ENCODE peak calls at places on chromosome 6, in seven cellular contexts. T is upper lobe of left lung; S is cardiac fibroblast; D is tibial artery; I is CD8-positive, alpha-beta T cell; C is Peyer's patch; N is mesothelial cell of epicardium. H is an unnamed sample.

GRCh38 chr6:13754644-13755043 is 43.0 kb upstream of the RANBP9 start:
- DNase-seq in I (no peak), D (no peak), T (no peak), S (no peak), N (no peak), C (no peak), H (no peak)

GRCh38 chr6:134495893-134496253 is 178.0 kb upstream of the SGK1 start:
- DNase-seq in C (no peak), S (no peak), D (no peak), I (no peak), N (no peak), T (peak), H (no peak)

GRCh38 chr6:108876929-108877775 is 28.9 kb downstream of the ARMC2 start:
- DNase-seq in C (no peak), S (peak), N (no peak), D (peak), T (no peak), I (no peak), H (no peak)

GRCh38 chr6:146890644-146891434 is 292.1 kb downstream of the ADGB start:
- DNase-seq in D (no peak), C (no peak), T (no peak), N (no peak), I (no peak), S (peak), H (no peak)

GRCh38 chr6:6230286-6230685 is 90.2 kb downstream of the F13A1 start:
- DNase-seq in T (no peak), I (no peak), D (no peak), N (no peak), S (no peak), C (peak), H (no peak)

GRCh38 chr6:158039571-158040050 is 57.9 kb downstream of the SYNJ2 start:
- DNase-seq in I (no peak), N (no peak), D (peak), T (no peak), C (no peak), S (peak), H (no peak)

GRCh38 chr6:20119446-20119845 is 92.8 kb downstream of the MBOAT1 start:
- DNase-seq in S (no peak), N (no peak), T (no peak), C (no peak), D (no peak), I (no peak), H (no peak)

GRCh38 chr6:34243131-34243771 is 5.6 kb downstream of the SMIM29 start:
- DNase-seq in S (peak), T (no peak), N (no peak), I (no peak), C (no peak), D (peak), H (no peak)

GRCh38 chr6:162029873-162030576 is 697.5 kb downstream of the PRKN start:
- DNase-seq in C (no peak), T (no peak), I (no peak), S (no peak), D (no peak), N (no peak), H (no peak)

GRCh38 chr6:132978685-132979084 is 164.3 kb downstream of the RPS12 start:
- DNase-seq in C (no peak), T (no peak), I (no peak), D (no peak), S (no peak), N (no peak), H (no peak)

GRCh38 chr6:151862461-151862860 is 55.0 kb downstream of the ESR1 start:
- DNase-seq in S (no peak), C (no peak), N (no peak), T (no peak), I (no peak), D (no peak), H (no peak)

GRCh38 chr6:26520088-26520839 is 17.9 kb upstream of the HMGN4 start:
- DNase-seq in I (no peak), T (no peak), D (peak), S (no peak), C (no peak), N (peak), H (peak)

GRCh38 chr6:39330057-39330456 is 7.6 kb upstream of the KCNK16 start:
- DNase-seq in T (no peak), S (no peak), D (no peak), I (no peak), N (no peak), C (no peak), H (no peak)

GRCh38 chr6:1770435-1770843 is 160.7 kb downstream of the FOXC1 start:
- DNase-seq in I (peak), N (no peak), D (no peak), C (no peak), S (no peak), T (no peak), H (no peak)

GRCh38 chr6:111721677-111722219 is 116.1 kb upstream of the TRAF3IP2 start:
- DNase-seq in N (no peak), T (no peak), I (no peak), S (peak), D (no peak), C (no peak), H (no peak)

GRCh38 chr6:24991748-24992467 is 56.1 kb upstream of the RIPOR2 start:
- DNase-seq in S (peak), T (no peak), N (no peak), D (no peak), C (no peak), I (peak), H (no peak)

GRCh38 chr6:167576798-167577528 is 249.7 kb upstream of the AFDN start:
- DNase-seq in C (no peak), I (no peak), N (peak), T (peak), D (no peak), S (no peak), H (no peak)

GRCh38 chr6:99026135-99026534 is 78.4 kb upstream of the FBXL4 start:
- DNase-seq in D (no peak), N (no peak), C (no peak), I (no peak), T (no peak), S (peak), H (no peak)

DNA sequence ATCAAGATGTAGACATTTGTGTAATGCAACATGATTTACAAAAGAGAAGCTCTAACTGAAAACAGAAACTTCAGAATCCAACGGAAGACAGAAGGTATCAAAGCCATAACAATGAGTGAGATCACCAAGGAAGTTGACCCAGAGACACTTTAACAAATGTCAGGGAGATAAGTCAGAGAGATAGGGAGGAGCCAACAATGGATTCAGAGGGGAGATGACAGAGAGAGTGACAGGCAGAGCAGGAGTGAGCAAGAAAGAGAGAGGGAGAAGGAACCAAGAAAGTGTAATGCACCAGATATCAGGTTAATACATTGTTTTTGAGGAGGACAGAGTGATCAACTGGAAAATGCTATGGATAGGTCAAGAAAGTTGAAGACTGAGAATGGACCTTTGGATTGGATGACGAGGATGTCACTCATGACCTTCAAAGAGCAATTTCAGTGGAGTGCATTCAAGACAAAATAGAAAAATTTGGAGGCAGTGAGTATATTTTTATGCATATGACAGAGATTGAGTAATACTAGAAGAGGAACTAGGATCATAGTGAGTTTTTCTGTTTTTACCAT is 86.6 kb downstream of the TRDN start:
- DNase-seq in T (no peak), D (no peak), S (peak), N (no peak), C (no peak), I (no peak), H (no peak)
- TF ChIP-seq CTCF in T (no peak), D (no peak), S (no peak), N (no peak), C (no peak), I (no peak), H (no peak)

GRCh38 chr6:57172136-57173055 is at the start of gene BAG2:
- DNase-seq in T (peak), S (peak), D (peak), I (peak), C (peak), N (peak), H (peak)
- TF ChIP-seq CTCF in T (peak), S (peak), D (peak), I (no peak), C (peak), N (peak), H (peak)

DNA sequence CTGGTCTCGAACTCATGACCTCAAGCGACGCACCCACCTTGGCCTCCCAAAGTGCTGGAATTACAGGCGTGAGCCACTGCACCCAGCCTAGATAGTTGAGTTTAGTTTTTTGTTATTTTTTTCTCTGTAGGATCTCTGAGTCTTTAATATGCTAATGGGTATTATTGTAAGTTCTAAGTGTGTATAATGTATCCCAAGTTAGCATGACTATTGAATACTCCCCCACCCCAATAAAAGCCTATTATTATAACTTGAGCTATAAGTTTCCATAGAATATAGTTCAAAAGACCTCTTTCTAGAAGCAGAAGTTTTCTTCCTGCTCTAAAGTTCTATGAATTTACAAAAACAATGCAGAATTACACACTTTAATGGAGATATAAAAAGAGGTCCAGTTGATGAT is 210.4 kb upstream of the MARCKS start:
- DNase-seq in T (no peak), I (no peak), S (no peak), D (no peak), N (no peak), C (no peak), H (no peak)
- TF ChIP-seq CTCF in T (no peak), I (no peak), S (no peak), D (no peak), N (no peak), C (no peak), H (no peak)

GRCh38 chr6:30689022-30689865 is 1.5 kb downstream of the NRM start:
- DNase-seq in D (peak), N (no peak), C (no peak), T (peak), I (no peak), S (no peak), H (no peak)

GRCh38 chr6:30686908-30687658 is 638 bp upstream of the PPP1R18 start:
- DNase-seq in C (peak), I (peak), S (peak), N (peak), T (peak), D (peak), H (peak)

GRCh38 chr6:30688569-30688968 is 2.1 kb upstream of the PPP1R18 start:
- DNase-seq in D (peak), C (no peak), S (no peak), N (no peak), I (no peak), T (no peak), H (no peak)

GRCh38 chr6:30685977-30686907 is at the start of gene PPP1R18:
- DNase-seq in N (no peak), D (peak), S (peak), I (peak), T (peak), C (peak), H (peak)

GRCh38 chr6:30687659-30688431 is 1.4 kb upstream of the PPP1R18 start:
- DNase-seq in S (peak), N (no peak), C (no peak), I (no peak), D (peak), T (no peak), H (no peak)
- TF ChIP-seq CTCF in S (peak), N (no peak), C (no peak), I (no peak), D (peak), T (peak), H (no peak)

GRCh38 chr6:43187821-43188220 is 5.8 kb downstream of the CUL9 start:
- DNase-seq in N (no peak), D (peak), T (no peak), S (no peak), C (no peak), I (no peak), H (no peak)

GRCh38 chr6:43192911-43193310 is 10.9 kb downstream of the CUL9 start:
- DNase-seq in S (no peak), C (no peak), D (peak), I (no peak), N (no peak), T (no peak), H (no peak)

GRCh38 chr6:43186706-43187105 is 4.7 kb downstream of the CUL9 start:
- DNase-seq in N (no peak), S (no peak), D (peak), I (no peak), T (no peak), C (no peak), H (no peak)

GRCh38 chr6:43188426-43188825 is 6.4 kb downstream of the CUL9 start:
- DNase-seq in C (no peak), S (no peak), T (no peak), I (no peak), D (peak), N (no peak), H (no peak)

GRCh38 chr6:43189905-43190304 is 7.9 kb downstream of the CUL9 start:
- DNase-seq in C (no peak), I (no peak), S (no peak), N (no peak), D (no peak), T (no peak), H (no peak)
- TF ChIP-seq CTCF in C (no peak), I (no peak), S (no peak), N (no peak), D (no peak), T (no peak), H (no peak)

GRCh38 chr6:49647470-49647869 is 10.8 kb upstream of the RHAG start:
- DNase-seq in S (no peak), C (no peak), T (no peak), I (no peak), D (no peak), N (no peak), H (no peak)
- TF ChIP-seq CTCF in S (no peak), C (no peak), T (no peak), I (no peak), D (no peak), N (no peak), H (no peak)

GRCh38 chr6:105112577-105112976 is 67.2 kb downstream of the POPDC3 start:
- DNase-seq in N (no peak), T (no peak), D (no peak), S (peak), C (no peak), I (no peak), H (no peak)
- TF ChIP-seq CTCF in N (no peak), T (no peak), D (no peak), S (peak), C (no peak), I (no peak), H (no peak)

H was measured in progenitor cell of endocrine pancreas.